ENCODE peak calls at places on chromosomes 2 and 18, in six cellular contexts. One of them, this sample, is unnamed.

GRCh38 chr18:58788971-58789797 is 75.5 kb upstream of the ZNF532 start:
- DNase-seq in fibroblast of pulmonary artery: peak; percentile 86
- DNase-seq in GM12865: no peak
- DNase-seq in PC-9: peak; percentile 58
- DNase-seq in ovary: peak; percentile 30
- DNase-seq in neural progenitor cell: peak; percentile 67
- DNase-seq in this sample: peak; percentile 31

GRCh38 chr2:48284624-48285212 is 245.2 kb upstream of the STON1 start:
- DNase-seq in fibroblast of pulmonary artery: no peak
- DNase-seq in GM12865: no peak
- DNase-seq in PC-9: peak; percentile 50
- DNase-seq in ovary: no peak
- DNase-seq in neural progenitor cell: no peak
- DNase-seq in this sample: no peak

GRCh38 chr2:56505885-56506284 is 322.1 kb downstream of the CCDC85A start:
- DNase-seq in fibroblast of pulmonary artery: no peak
- DNase-seq in GM12865: no peak
- DNase-seq in PC-9: no peak
- DNase-seq in ovary: no peak
- DNase-seq in neural progenitor cell: no peak
- DNase-seq in this sample: no peak

GRCh38 chr2:9236867-9237266 is 30.3 kb downstream of the ASAP2 start:
- DNase-seq in fibroblast of pulmonary artery: no peak
- DNase-seq in GM12865: no peak
- DNase-seq in PC-9: no peak
- DNase-seq in ovary: peak; percentile 59
- DNase-seq in neural progenitor cell: no peak
- DNase-seq in this sample: no peak

GRCh38 chr2:229154381-229154780 is 116.7 kb downstream of the PID1 start:
- DNase-seq in fibroblast of pulmonary artery: peak; percentile 24
- DNase-seq in GM12865: no peak
- DNase-seq in PC-9: no peak
- DNase-seq in ovary: no peak
- DNase-seq in neural progenitor cell: no peak
- DNase-seq in this sample: no peak

GRCh38 chr2:69948032-69948962 is 13.1 kb downstream of the ASPRV1 start:
- DNase-seq in fibroblast of pulmonary artery: no peak
- DNase-seq in GM12865: no peak
- DNase-seq in PC-9: no peak
- DNase-seq in ovary: no peak
- DNase-seq in neural progenitor cell: peak; percentile 34
- DNase-seq in this sample: no peak

GRCh38 chr2:152584301-152584700 is 133.0 kb downstream of the PRPF40A start:
- DNase-seq in fibroblast of pulmonary artery: no peak
- DNase-seq in GM12865: no peak
- DNase-seq in PC-9: no peak
- DNase-seq in ovary: no peak
- DNase-seq in neural progenitor cell: no peak
- DNase-seq in this sample: no peak

GRCh38 chr2:20590704-20591515 is 60.0 kb downstream of the HS1BP3 start:
- DNase-seq in fibroblast of pulmonary artery: no peak
- DNase-seq in GM12865: no peak
- DNase-seq in PC-9: no peak
- DNase-seq in ovary: peak; percentile 48
- DNase-seq in neural progenitor cell: no peak
- DNase-seq in this sample: no peak

GRCh38 chr2:152189622-152190495 is 14.3 kb upstream of the STAM2 start:
- DNase-seq in fibroblast of pulmonary artery: peak; percentile 88
- DNase-seq in GM12865: peak; percentile 70
- DNase-seq in PC-9: peak; percentile 53
- DNase-seq in ovary: peak; percentile 41
- DNase-seq in neural progenitor cell: peak; percentile 70
- DNase-seq in this sample: no peak

GRCh38 chr2:23476786-23477185 is 91.8 kb downstream of the KLHL29 start:
- DNase-seq in fibroblast of pulmonary artery: no peak
- DNase-seq in GM12865: no peak
- DNase-seq in PC-9: no peak
- DNase-seq in ovary: no peak
- DNase-seq in neural progenitor cell: no peak
- DNase-seq in this sample: no peak

GRCh38 chr2:54139210-54139609 is 23.8 kb downstream of the ACYP2 start:
- DNase-seq in fibroblast of pulmonary artery: no peak
- DNase-seq in GM12865: no peak
- DNase-seq in PC-9: no peak
- DNase-seq in ovary: no peak
- DNase-seq in neural progenitor cell: no peak
- DNase-seq in this sample: no peak

GRCh38 chr2:72159211-72159610 is 11.5 kb upstream of the CYP26B1 start:
- DNase-seq in fibroblast of pulmonary artery: no peak
- DNase-seq in GM12865: no peak
- DNase-seq in PC-9: no peak
- DNase-seq in ovary: no peak
- DNase-seq in neural progenitor cell: no peak
- DNase-seq in this sample: no peak

GRCh38 chr2:101812226-101812625 is 114.7 kb downstream of the MAP4K4 start:
- DNase-seq in fibroblast of pulmonary artery: no peak
- DNase-seq in GM12865: no peak
- DNase-seq in PC-9: no peak
- DNase-seq in ovary: no peak
- DNase-seq in neural progenitor cell: no peak
- DNase-seq in this sample: no peak

GRCh38 chr18:68962623-68963022 is 164.7 kb downstream of the CCDC102B start:
- DNase-seq in fibroblast of pulmonary artery: no peak
- DNase-seq in GM12865: no peak
- DNase-seq in PC-9: no peak
- DNase-seq in ovary: no peak
- DNase-seq in neural progenitor cell: no peak
- DNase-seq in this sample: no peak

GRCh38 chr2:239035361-239035814 is 187.5 kb downstream of the TWIST2 start:
- DNase-seq in fibroblast of pulmonary artery: peak; percentile 15
- DNase-seq in GM12865: peak; percentile 32
- DNase-seq in PC-9: no peak
- DNase-seq in ovary: peak; percentile 80
- DNase-seq in neural progenitor cell: peak; percentile 68
- DNase-seq in this sample: peak; percentile 57

GRCh38 chr2:134391751-134392160 is 137.9 kb downstream of the MGAT5 start:
- DNase-seq in fibroblast of pulmonary artery: no peak
- DNase-seq in GM12865: peak; percentile 55
- DNase-seq in PC-9: peak; percentile 84
- DNase-seq in ovary: no peak
- DNase-seq in neural progenitor cell: no peak
- DNase-seq in this sample: no peak

GRCh38 chr18:21064347-21064746 is 47.3 kb downstream of the ROCK1 start:
- DNase-seq in fibroblast of pulmonary artery: no peak
- DNase-seq in GM12865: no peak
- DNase-seq in PC-9: no peak
- DNase-seq in ovary: no peak
- DNase-seq in neural progenitor cell: no peak
- DNase-seq in this sample: no peak

GRCh38 chr2:45591073-45591472 is 20.0 kb downstream of the SRBD1 start:
- DNase-seq in fibroblast of pulmonary artery: no peak
- DNase-seq in GM12865: no peak
- DNase-seq in PC-9: no peak
- DNase-seq in ovary: no peak
- DNase-seq in neural progenitor cell: no peak
- DNase-seq in this sample: no peak

GRCh38 chr2:230877737-230878598 is 13.2 kb downstream of the ITM2C start:
- DNase-seq in fibroblast of pulmonary artery: no peak
- DNase-seq in GM12865: peak; percentile 60
- DNase-seq in PC-9: no peak
- DNase-seq in ovary: no peak
- DNase-seq in neural progenitor cell: no peak
- DNase-seq in this sample: no peak

GRCh38 chr2:233481368-233482142 is 85.0 kb downstream of the USP40 start:
- DNase-seq in fibroblast of pulmonary artery: no peak
- DNase-seq in GM12865: no peak
- DNase-seq in PC-9: no peak
- DNase-seq in ovary: no peak
- DNase-seq in neural progenitor cell: no peak
- DNase-seq in this sample: no peak

GRCh38 chr2:222548997-222549396 is 106.9 kb downstream of the FARSB start:
- DNase-seq in fibroblast of pulmonary artery: no peak
- DNase-seq in GM12865: no peak
- DNase-seq in PC-9: no peak
- DNase-seq in ovary: no peak
- DNase-seq in neural progenitor cell: peak; percentile 83
- DNase-seq in this sample: no peak

GRCh38 chr2:17749753-17750438 is 3.7 kb downstream of the SMC6 start:
- DNase-seq in fibroblast of pulmonary artery: no peak
- DNase-seq in GM12865: peak; percentile 56
- DNase-seq in PC-9: no peak
- DNase-seq in ovary: no peak
- DNase-seq in neural progenitor cell: no peak
- DNase-seq in this sample: no peak

GRCh38 chr2:189836644-189837043 is 52.4 kb downstream of the PMS1 start:
- DNase-seq in fibroblast of pulmonary artery: peak; percentile 61
- DNase-seq in GM12865: no peak
- DNase-seq in PC-9: peak; percentile 83
- DNase-seq in ovary: no peak
- DNase-seq in neural progenitor cell: no peak
- DNase-seq in this sample: no peak

GRCh38 chr2:45177870-45178269 is 168.6 kb upstream of the SIX2 start:
- DNase-seq in fibroblast of pulmonary artery: peak; percentile 99
- DNase-seq in GM12865: no peak
- DNase-seq in PC-9: peak; percentile 96
- DNase-seq in ovary: no peak
- DNase-seq in neural progenitor cell: no peak
- DNase-seq in this sample: no peak

GRCh38 chr2:241010531-241011295 is 12.3 kb downstream of the SNED1 start:
- DNase-seq in fibroblast of pulmonary artery: no peak
- DNase-seq in GM12865: no peak
- DNase-seq in PC-9: no peak
- DNase-seq in ovary: peak; percentile 35
- DNase-seq in neural progenitor cell: no peak
- DNase-seq in this sample: peak; percentile 3

GRCh38 chr2:176734868-176735267 is 465.6 kb downstream of the MTX2 start:
- DNase-seq in fibroblast of pulmonary artery: no peak
- DNase-seq in GM12865: peak; percentile 14
- DNase-seq in PC-9: no peak
- DNase-seq in ovary: no peak
- DNase-seq in neural progenitor cell: no peak
- DNase-seq in this sample: no peak

GRCh38 chr2:218816561-218817011 is 15.0 kb downstream of the PRKAG3 start:
- DNase-seq in fibroblast of pulmonary artery: no peak
- DNase-seq in GM12865: no peak
- DNase-seq in PC-9: no peak
- DNase-seq in ovary: no peak
- DNase-seq in neural progenitor cell: no peak
- DNase-seq in this sample: no peak

GRCh38 chr18:59270689-59271257 is 2.5 kb downstream of the RAX start:
- DNase-seq in fibroblast of pulmonary artery: no peak
- DNase-seq in GM12865: no peak
- DNase-seq in PC-9: no peak
- DNase-seq in ovary: no peak
- DNase-seq in neural progenitor cell: no peak
- DNase-seq in this sample: no peak

GRCh38 chr2:129801575-129801974 is 177.9 kb upstream of the RAB6C start:
- DNase-seq in fibroblast of pulmonary artery: no peak
- DNase-seq in GM12865: no peak
- DNase-seq in PC-9: no peak
- DNase-seq in ovary: no peak
- DNase-seq in neural progenitor cell: no peak
- DNase-seq in this sample: no peak

GRCh38 chr18:70243131-70243530 is 37.6 kb upstream of the RTTN start:
- DNase-seq in fibroblast of pulmonary artery: no peak
- DNase-seq in GM12865: no peak
- DNase-seq in PC-9: peak; percentile 89
- DNase-seq in ovary: no peak
- DNase-seq in neural progenitor cell: no peak
- DNase-seq in this sample: no peak

GRCh38 chr2:86193901-86194567 is 1.2 kb downstream of the IMMT start:
- DNase-seq in fibroblast of pulmonary artery: peak; percentile 18
- DNase-seq in GM12865: no peak
- DNase-seq in PC-9: no peak
- DNase-seq in ovary: no peak
- DNase-seq in neural progenitor cell: no peak
- DNase-seq in this sample: no peak

GRCh38 chr2:37720533-37721218 is 49.2 kb upstream of the CDC42EP3 start:
- DNase-seq in fibroblast of pulmonary artery: peak; percentile 50
- DNase-seq in GM12865: no peak
- DNase-seq in PC-9: no peak
- DNase-seq in ovary: no peak
- DNase-seq in neural progenitor cell: no peak
- DNase-seq in this sample: no peak

GRCh38 chr2:162073776-162074578 is at the start of gene DPP4:
- DNase-seq in fibroblast of pulmonary artery: no peak
- DNase-seq in GM12865: peak; percentile 75
- DNase-seq in PC-9: no peak
- DNase-seq in ovary: peak; percentile 38
- DNase-seq in neural progenitor cell: peak; percentile 70
- DNase-seq in this sample: no peak
- TF ChIP-seq CTCF in fibroblast of pulmonary artery: no peak
- TF ChIP-seq CTCF in GM12865: peak; percentile 2
- TF ChIP-seq CTCF in PC-9: no peak
- TF ChIP-seq CTCF in ovary: no peak
- TF ChIP-seq CTCF in neural progenitor cell: peak; percentile 12
- TF ChIP-seq CTCF in this sample: no peak

GRCh38 chr2:75094405-75094804 is 104.9 kb downstream of the TACR1 start:
- DNase-seq in fibroblast of pulmonary artery: no peak
- DNase-seq in GM12865: no peak
- DNase-seq in PC-9: no peak
- DNase-seq in ovary: no peak
- DNase-seq in neural progenitor cell: no peak
- DNase-seq in this sample: no peak
- TF ChIP-seq CTCF in fibroblast of pulmonary artery: no peak
- TF ChIP-seq CTCF in GM12865: no peak
- TF ChIP-seq CTCF in PC-9: no peak
- TF ChIP-seq CTCF in ovary: no peak
- TF ChIP-seq CTCF in neural progenitor cell: no peak
- TF ChIP-seq CTCF in this sample: no peak

DNA sequence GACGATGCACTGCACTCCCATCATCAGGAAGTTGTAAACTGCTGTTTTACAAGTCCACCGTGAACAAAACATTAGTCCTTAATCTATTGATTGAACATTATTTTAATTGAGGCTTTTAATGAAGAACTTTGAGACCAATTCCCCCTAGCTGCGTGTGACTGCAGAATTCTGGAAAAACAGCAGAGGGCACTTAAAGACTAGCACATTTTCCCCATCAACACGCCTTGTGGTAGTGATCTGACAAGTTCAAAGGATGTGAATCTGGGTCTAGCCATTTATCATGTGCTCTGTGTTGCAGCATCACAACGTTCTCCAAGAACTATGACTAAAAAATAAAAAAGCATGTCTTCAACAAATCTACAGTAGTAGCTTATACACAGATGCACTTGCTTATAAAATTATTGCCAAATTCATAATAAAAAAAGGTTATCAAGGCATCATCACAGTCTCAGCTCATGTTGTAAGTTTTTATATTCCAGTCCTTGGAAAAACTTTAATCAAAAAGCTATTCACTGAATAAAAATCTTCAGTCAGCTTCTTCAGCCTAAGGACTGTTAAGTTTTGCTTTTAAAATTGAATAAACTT is 35.8 kb downstream of the SKOR2 start:
- DNase-seq in fibroblast of pulmonary artery: peak; percentile 72
- DNase-seq in GM12865: peak; percentile 51
- DNase-seq in PC-9: no peak
- DNase-seq in ovary: no peak
- DNase-seq in neural progenitor cell: peak; percentile 76
- DNase-seq in this sample: peak; percentile 15
- TF ChIP-seq CTCF in fibroblast of pulmonary artery: peak; percentile 60
- TF ChIP-seq CTCF in GM12865: peak; percentile 52
- TF ChIP-seq CTCF in PC-9: peak; percentile 72
- TF ChIP-seq CTCF in ovary: no peak
- TF ChIP-seq CTCF in neural progenitor cell: peak; percentile 85
- TF ChIP-seq CTCF in this sample: peak; percentile 34

GRCh38 chr2:73268831-73269685 is 15.2 kb downstream of the FBXO41 start:
- DNase-seq in fibroblast of pulmonary artery: peak; percentile 31
- DNase-seq in GM12865: peak; percentile 89
- DNase-seq in PC-9: no peak
- DNase-seq in ovary: no peak
- DNase-seq in neural progenitor cell: peak; percentile 79
- DNase-seq in this sample: no peak
- TF ChIP-seq CTCF in fibroblast of pulmonary artery: no peak
- TF ChIP-seq CTCF in GM12865: no peak
- TF ChIP-seq CTCF in PC-9: no peak
- TF ChIP-seq CTCF in ovary: no peak
- TF ChIP-seq CTCF in neural progenitor cell: peak; percentile 50
- TF ChIP-seq CTCF in this sample: no peak